ENCODE peak calls at places on chromosomes 12 and 14, in ten cellular contexts. N is cardiac fibroblast, P is glutamatergic neuron, H is testis, K is tibial artery, F is lung, Q is choroid plexus epithelial cell, V is MCF 10A, C is H9, W is sigmoid colon. L is an unnamed sample.

GRCh38 chr14:54722791-54723432 is 156.0 kb downstream of the SAMD4A start:
- DNase-seq in N (peak; percentile 60), P (no peak), H (no peak), K (no peak), F (no peak), Q (peak; percentile 67), V (peak; percentile 33), C (no peak), W (no peak), L (no peak)

GRCh38 chr14:105348945-105349699 is 34.6 kb downstream of the PACS2 start:
- DNase-seq in N (no peak), P (no peak), H (no peak), K (no peak), F (no peak), Q (no peak), V (no peak), C (no peak), W (no peak), L (no peak)

GRCh38 chr14:45135181-45135580 is 549 bp upstream of the FANCM start:
- DNase-seq in N (no peak), P (no peak), H (no peak), K (no peak), F (no peak), Q (peak; percentile 60), V (peak; percentile 27), C (no peak), W (no peak), L (no peak)

GRCh38 chr12:85883763-85884162 is 9.7 kb downstream of the NTS start:
- DNase-seq in N (no peak), P (no peak), H (no peak), K (no peak), F (no peak), Q (no peak), V (no peak), C (no peak), W (no peak), L (no peak)

GRCh38 chr14:98608071-98609060 is 663.6 kb downstream of the BCL11B start:
- DNase-seq in N (no peak), P (no peak), H (no peak), K (no peak), F (no peak), Q (no peak), V (no peak), C (no peak), W (no peak), L (no peak)

GRCh38 chr12:32273712-32274111 is 125.6 kb upstream of the FGD4 start:
- DNase-seq in N (no peak), P (peak; percentile 30), H (no peak), K (no peak), F (no peak), Q (no peak), V (no peak), C (peak; percentile 66), W (no peak), L (no peak)

GRCh38 chr12:26719852-26720251 is 113.1 kb downstream of the ITPR2 start:
- DNase-seq in N (peak; percentile 21), P (no peak), H (no peak), K (no peak), F (no peak), Q (peak; percentile 39), V (no peak), C (no peak), W (no peak), L (no peak)

GRCh38 chr12:113994051-113994450 is 27.9 kb upstream of the RBM19 start:
- DNase-seq in N (no peak), P (no peak), H (no peak), K (no peak), F (no peak), Q (no peak), V (no peak), C (no peak), W (no peak), L (no peak)

GRCh38 chr12:22190-22529 is 44.4 kb upstream of the IQSEC3 start:
- DNase-seq in N (no peak), P (no peak), H (no peak), K (no peak), F (no peak), Q (no peak), V (no peak), C (no peak), W (no peak), L (no peak)

GRCh38 chr14:76424359-76424758 is 48.4 kb downstream of the ESRRB start:
- DNase-seq in N (no peak), P (no peak), H (no peak), K (no peak), F (no peak), Q (no peak), V (no peak), C (no peak), W (no peak), L (no peak)
- TF ChIP-seq CTCF in N (no peak), P (no peak), H (no peak), K (no peak), F (no peak), Q (no peak), V (no peak), C (peak; percentile 47), W (no peak), L (no peak)

GRCh38 chr14:68843471-68844209 is 50.8 kb upstream of the ZFP36L1 start:
- DNase-seq in N (peak; percentile 76), P (peak; percentile 85), H (peak; percentile 88), K (peak; percentile 76), F (peak; percentile 71), Q (peak; percentile 75), V (peak; percentile 68), C (peak; percentile 76), W (peak; percentile 93), L (no peak)

GRCh38 chr14:68842298-68842697 is 49.4 kb upstream of the ZFP36L1 start:
- DNase-seq in N (no peak), P (no peak), H (no peak), K (no peak), F (peak; percentile 25), Q (no peak), V (no peak), C (no peak), W (peak; percentile 84), L (no peak)

GRCh38 chr14:68846466-68846865 is 53.6 kb upstream of the ZFP36L1 start:
- DNase-seq in N (no peak), P (no peak), H (no peak), K (no peak), F (peak; percentile 16), Q (no peak), V (no peak), C (no peak), W (no peak), L (no peak)

GRCh38 chr14:68841030-68841809 is 48.4 kb upstream of the ZFP36L1 start:
- DNase-seq in N (peak; percentile 44), P (no peak), H (no peak), K (no peak), F (peak; percentile 1), Q (peak; percentile 55), V (no peak), C (no peak), W (no peak), L (no peak)

DNA sequence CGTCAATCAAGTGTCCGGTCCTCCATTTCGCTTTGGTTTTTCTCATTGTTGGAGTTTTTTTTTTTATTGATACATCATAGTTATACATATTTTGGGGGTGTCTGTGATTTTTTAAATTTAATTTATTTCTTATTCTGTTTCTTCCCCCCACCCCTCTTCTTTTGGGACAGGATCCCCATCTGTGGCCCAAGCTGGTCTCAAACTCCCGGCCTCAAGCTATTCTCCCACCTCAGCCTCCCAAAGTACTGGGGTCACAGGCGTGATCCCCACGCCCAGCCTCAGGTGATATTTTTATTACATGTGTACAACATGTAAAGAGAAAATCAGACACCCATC is 51.3 kb upstream of the ZFP36L1 start:
- DNase-seq in N (no peak), P (no peak), H (no peak), K (no peak), F (peak; percentile 3), Q (no peak), V (no peak), C (no peak), W (no peak), L (no peak)
- TF ChIP-seq CTCF in N (no peak), P (peak; percentile 15), H (no peak), K (no peak), F (no peak), Q (no peak), V (no peak), C (no peak), W (no peak), L (no peak)

DNA sequence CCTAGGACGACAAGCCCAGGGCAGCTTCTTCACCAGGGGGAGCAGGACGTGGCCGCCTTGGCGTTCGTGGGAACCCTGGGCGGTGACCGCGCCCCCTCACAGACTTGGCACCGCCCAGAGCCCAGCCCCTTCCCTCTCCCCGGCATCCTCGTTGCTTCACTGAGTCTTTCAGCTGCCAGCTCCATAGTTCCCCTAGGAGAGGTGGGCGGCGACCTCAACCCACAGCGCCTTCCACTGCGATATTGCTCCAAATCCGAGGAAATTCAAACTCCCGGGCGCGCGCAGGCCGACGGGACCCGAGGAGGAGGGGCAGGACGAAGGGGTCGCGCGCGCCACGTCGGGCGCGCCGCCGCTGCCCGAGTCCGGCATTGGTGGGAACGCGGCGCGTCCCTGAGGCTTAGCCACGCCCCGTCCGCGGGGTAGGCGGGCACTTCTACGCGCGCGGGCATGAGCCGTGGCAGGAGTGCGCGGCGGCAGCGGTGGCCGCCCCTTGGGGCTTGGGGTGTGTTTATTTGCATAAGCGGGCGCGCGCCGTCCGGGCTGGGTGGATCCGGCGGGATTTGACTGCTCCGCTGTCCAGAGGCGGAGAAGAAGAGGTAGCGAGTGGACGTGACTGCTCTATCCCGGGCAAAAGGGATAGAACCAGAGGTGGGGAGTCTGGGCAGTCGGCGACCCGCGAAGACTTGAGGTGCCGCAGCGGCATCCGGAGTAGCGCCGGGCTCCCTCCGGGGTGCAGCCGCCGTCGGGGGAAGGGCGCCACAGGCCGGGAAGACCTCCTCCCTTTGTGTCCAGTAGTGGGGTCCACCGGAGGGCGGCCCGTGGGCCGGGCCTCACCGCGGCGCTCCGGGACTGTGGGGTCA is at the start of the genes APAF1 and IKBIP:
- DNase-seq in N (peak; percentile 96), P (peak; percentile 97), H (peak; percentile 98), K (peak; percentile 98), F (peak; percentile 97), Q (peak; percentile 97), V (peak; percentile 97), C (peak; percentile 97), W (peak; percentile 97), L (peak; percentile 73)
- TF ChIP-seq CTCF in N (no peak), P (no peak), H (no peak), K (no peak), F (no peak), Q (no peak), V (no peak), C (no peak), W (no peak), L (no peak)

DNA sequence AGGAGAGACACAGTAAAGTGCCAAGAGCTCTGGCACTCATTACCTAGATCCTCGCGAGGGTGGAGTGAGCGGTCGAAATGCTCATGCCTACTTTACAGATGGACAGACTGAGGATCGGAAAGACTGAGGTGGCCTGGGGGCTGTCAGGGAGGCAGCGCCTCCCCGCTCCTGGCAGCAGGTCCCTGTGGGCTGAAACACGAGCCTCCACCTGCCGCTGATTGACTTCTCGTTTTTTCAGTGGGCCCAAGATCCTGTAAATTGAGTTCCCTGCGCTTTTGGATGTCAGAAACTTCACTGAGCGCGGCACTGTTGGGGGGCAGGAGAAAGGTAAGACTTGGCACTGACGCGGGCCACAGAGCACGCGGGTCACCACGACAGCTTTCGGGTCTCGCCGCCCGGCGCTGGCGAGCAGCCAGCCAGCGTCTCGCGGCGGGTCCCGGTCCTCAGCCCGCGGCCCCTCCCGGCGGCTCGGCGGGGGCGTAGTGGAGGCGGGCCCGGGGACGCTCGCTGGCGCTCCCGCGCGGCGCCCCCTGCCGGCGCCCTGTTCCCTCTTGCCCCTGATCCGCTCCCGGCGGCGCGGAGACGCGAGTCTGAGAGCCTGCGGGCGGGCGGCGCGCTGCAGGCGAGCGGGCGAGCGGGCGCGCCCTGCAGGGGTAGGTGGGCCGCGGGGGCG is 550 bp upstream of the SCN8A start:
- DNase-seq in N (peak; percentile 42), P (peak; percentile 93), H (peak; percentile 78), K (peak; percentile 22), F (no peak), Q (peak; percentile 21), V (peak; percentile 44), C (no peak), W (no peak), L (peak; percentile 56)
- TF ChIP-seq CTCF in N (no peak), P (peak; percentile 61), H (peak; percentile 29), K (no peak), F (no peak), Q (peak; percentile 33), V (peak; percentile 72), C (peak; percentile 68), W (no peak), L (peak; percentile 60)